ENCODE peak calls at places on chromosomes 1 and 21, in six cellular contexts. A is K562, I is IMR-90, H is NB4, T is endothelial cell of umbilical vein, O is A549. Y is an unnamed sample.

GRCh38 chr21:43269461-43269860 is 100.7 kb downstream of the CRYAA start:
- DNase-seq in A (peak), I (no peak), H (peak), T (no peak), O (no peak), Y (no peak)

GRCh38 chr21:42684109-42684916 is 30.9 kb downstream of the PDE9A start:
- DNase-seq in A (no peak), I (no peak), H (peak), T (no peak), O (no peak), Y (no peak)

GRCh38 chr1:237041795-237042466 is at the start of gene RYR2:
- DNase-seq in A (no peak), I (no peak), H (no peak), T (no peak), O (peak), Y (no peak)

GRCh38 chr1:26285366-26286063 is 5.6 kb downstream of the SH3BGRL3 start:
- DNase-seq in A (peak), I (no peak), H (peak), T (no peak), O (peak), Y (no peak)

GRCh38 chr1:168019407-168019806 is 82.5 kb upstream of the MPC2 start:
- DNase-seq in A (no peak), I (no peak), H (no peak), T (no peak), O (no peak), Y (no peak)

GRCh38 chr1:39789571-39790110 is 976 bp upstream of the BMP8B start:
- DNase-seq in A (no peak), I (no peak), H (no peak), T (no peak), O (no peak), Y (no peak)

GRCh38 chr1:243482237-243483022 is 226.6 kb downstream of the SDCCAG8 start:
- DNase-seq in A (no peak), I (peak), H (peak), T (no peak), O (peak), Y (no peak)

GRCh38 chr1:51070640-51071039 is 31.4 kb upstream of the C1orf185 start:
- DNase-seq in A (no peak), I (peak), H (no peak), T (no peak), O (no peak), Y (no peak)

GRCh38 chr1:8211620-8212442 is 106.1 kb upstream of the SLC45A1 start:
- DNase-seq in A (no peak), I (peak), H (peak), T (peak), O (peak), Y (peak)

GRCh38 chr1:56146449-56146848 is 432.9 kb downstream of the PLPP3 start:
- DNase-seq in A (no peak), I (peak), H (no peak), T (peak), O (no peak), Y (no peak)

GRCh38 chr1:56145524-56145923 is 433.8 kb downstream of the PLPP3 start:
- DNase-seq in A (no peak), I (no peak), H (no peak), T (no peak), O (no peak), Y (no peak)

GRCh38 chr1:56148466-56149193 is 430.7 kb downstream of the PLPP3 start:
- DNase-seq in A (no peak), I (no peak), H (no peak), T (peak), O (no peak), Y (no peak)

GRCh38 chr1:56147020-56147419 is 432.3 kb downstream of the PLPP3 start:
- DNase-seq in A (no peak), I (no peak), H (no peak), T (no peak), O (no peak), Y (no peak)

DNA sequence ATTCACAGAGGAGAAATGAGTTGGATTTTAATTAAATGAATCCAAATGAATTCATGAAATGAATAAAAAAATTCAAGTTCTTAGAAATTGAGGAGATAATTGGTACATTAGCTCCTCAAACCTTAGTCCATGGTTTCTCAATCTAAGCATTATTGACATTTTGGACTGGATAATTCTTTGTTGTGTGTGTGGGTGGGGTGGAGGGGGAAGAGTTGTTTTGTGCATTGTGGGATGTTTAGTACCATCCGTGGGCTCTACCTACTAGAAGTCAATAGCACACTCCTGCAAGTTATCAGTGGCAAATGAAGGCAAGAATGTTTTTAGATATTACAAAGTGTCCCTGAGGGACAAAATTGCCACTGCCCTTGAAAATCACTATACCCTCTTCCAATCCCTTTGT is 431.9 kb downstream of the PLPP3 start:
- DNase-seq in A (no peak), I (no peak), H (no peak), T (no peak), O (no peak), Y (no peak)
- TF ChIP-seq POLR2A in A (no peak), I (no peak), H (no peak), T (no peak), O (no peak), Y (no peak)

DNA sequence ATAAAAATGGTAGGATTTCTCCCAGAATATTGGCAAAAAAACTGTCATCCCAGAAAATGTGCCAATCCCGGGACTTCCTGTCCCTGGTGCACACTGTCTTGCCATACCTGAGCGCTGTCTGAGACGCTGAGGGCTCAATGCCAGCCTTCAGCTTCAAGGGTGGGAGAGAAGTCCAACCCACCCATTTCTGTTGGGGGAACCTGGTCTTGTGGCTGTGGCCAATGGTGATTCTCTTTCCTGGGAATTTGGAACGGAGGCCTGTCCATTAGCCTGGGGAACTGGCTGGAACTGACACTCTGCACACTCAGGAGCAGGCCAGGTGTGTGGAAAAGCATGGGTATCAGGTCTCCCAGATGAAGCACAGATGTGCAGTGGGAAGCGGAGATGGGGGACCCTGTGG is 6.7 kb downstream of the MTHFR start:
- DNase-seq in A (no peak), I (no peak), H (no peak), T (no peak), O (no peak), Y (no peak)
- H3K4me3 ChIP-seq in A (no peak), I (no peak), H (no peak), T (no peak), O (no peak), Y (no peak)

DNA sequence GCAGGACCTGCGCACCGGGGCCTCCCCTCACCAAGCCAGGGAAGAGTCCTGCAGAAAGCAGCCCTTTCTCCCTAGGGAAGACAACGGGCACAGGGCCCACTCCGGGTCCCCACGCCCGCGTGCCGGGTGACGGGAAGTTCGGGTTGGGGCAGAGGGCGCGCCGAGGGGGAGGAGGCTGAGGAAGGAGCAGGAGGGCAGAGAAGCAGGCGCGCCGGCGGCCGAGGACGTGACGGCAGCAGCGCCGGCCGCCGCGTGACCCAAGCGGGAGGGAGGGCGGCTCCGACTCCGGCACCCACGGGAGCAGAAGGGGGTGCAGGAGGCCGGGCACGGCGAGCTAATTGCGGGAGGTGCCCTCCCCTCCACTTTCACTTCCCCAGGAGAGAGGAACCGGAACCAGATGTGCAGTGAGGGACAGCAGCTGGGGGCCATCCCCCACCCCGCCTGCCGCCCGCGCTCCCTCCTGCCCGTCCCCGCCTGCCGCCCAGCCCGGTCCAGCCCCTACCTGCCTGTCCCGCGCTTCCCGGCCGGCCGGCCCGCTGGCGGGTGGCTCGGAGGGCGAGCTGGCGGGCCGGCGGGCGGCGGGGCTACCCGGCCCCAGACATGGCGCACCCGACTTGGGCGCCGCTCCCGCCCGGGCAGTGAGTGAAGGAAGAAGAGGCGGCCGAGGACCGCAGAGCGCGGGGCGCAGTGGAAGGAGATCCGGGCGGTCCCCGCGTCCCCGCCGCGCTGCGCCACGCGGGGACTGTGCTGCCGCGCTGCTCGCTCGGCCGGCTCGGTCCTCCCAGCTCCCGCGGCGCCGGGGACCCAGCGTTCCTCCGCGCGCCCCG is 510 bp downstream of the DENND4B start:
- DNase-seq in A (peak), I (peak), H (peak), T (peak), O (peak), Y (peak)
- TF ChIP-seq POLR2A in A (peak), I (no peak), H (no peak), T (peak), O (peak), Y (peak)

GRCh38 chr1:30450818-30451233 is 272.6 kb downstream of the MATN1 start:
- DNase-seq in A (no peak), I (no peak), H (no peak), T (no peak), O (no peak), Y (no peak)

GRCh38 chr1:30451532-30452125 is 271.8 kb downstream of the MATN1 start:
- DNase-seq in A (no peak), I (no peak), H (no peak), T (no peak), O (no peak), Y (peak)

GRCh38 chr1:30450148-30450817 is 273.1 kb downstream of the MATN1 start:
- DNase-seq in A (no peak), I (no peak), H (no peak), T (no peak), O (no peak), Y (peak)

GRCh38 chr1:30452170-30452569 is 271.2 kb downstream of the MATN1 start:
- DNase-seq in A (no peak), I (no peak), H (no peak), T (no peak), O (no peak), Y (no peak)

DNA sequence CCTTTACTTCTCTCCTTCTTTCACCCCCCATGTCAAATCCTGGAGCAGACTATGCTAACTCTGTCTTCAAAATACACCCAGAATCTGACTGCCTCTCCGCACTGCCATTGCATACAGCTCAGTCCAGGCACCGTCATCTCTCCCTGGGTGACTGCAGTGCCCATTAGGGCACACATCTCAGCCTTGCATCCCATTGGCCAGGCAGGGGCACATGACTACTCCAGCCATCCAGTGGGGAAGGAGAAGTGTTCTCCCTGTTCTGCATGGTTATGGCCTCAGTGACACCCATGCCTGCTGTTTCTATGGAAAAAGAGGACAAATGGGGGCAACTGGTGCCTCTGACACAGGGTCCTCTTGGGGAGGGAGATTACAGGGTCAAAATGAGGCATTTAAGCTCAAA is 270.5 kb downstream of the MATN1 start:
- DNase-seq in A (no peak), I (no peak), H (no peak), T (no peak), O (no peak), Y (peak)
- H3K4me3 ChIP-seq in A (no peak), I (no peak), H (no peak), T (no peak), O (no peak), Y (no peak)

DNA sequence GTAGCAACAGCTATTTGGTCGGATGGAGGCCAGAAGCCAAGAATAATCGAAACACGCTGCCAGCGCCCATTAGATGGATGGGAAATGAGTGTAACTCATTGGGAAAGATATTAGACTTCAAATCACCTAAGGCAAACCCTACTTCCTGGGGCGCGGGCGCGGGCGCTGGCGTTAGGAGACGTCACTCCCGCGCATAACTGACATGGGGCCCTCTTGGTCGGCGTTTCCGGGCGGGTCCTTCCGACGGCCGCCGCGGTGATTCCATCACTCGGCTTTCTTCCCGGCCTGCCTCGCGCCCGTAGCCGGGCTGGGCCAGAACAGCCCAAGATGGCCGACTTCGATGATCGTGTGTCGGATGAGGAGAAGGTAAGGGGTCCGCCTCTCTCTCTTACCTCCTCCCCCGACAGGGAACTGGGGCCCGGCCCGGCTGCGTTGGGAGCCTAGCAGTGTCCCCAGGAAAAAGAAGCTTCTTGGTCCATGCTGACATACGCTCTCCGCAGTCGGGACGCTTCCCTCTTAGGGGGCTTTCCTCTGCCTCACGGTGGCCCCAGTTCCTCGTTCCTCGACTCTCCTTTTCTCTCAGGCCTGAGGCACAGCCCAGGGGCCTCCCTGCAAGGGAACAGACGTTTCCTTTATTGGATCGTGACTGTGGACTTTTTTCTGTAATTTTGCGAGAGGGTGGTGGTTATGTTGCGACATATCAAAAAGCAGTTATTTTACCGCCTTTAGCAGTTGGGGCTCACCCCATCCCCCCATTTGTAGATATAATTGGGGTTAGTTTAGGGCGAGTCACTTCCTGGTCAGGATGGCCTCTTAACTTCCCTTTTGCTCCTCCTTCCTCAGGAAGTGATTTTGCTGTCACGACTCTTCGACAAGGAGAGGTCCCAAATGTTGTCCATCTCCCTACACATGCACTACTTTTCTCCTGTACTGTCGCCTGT is at the start of gene CAPZA1:
- DNase-seq in A (peak), I (peak), H (peak), T (peak), O (peak), Y (peak)
- TF ChIP-seq POLR2A in A (peak), I (peak), H (peak), T (peak), O (peak), Y (no peak)